ENCODE peak calls at places on chromosomes 7 and 10, in five cellular contexts. L is tibial nerve, T is retinal pigment epithelial cell, Q is WTC11, J is fibroblast of the aortic adventitia. Y is an unnamed sample.

GRCh38 chr10:129090618-129091366 is 376.2 kb upstream of the MGMT start:
- DNase-seq in L (no peak), T (no peak), Q (no peak), J (peak; percentile 34), Y (no peak)

GRCh38 chr7:78167825-78168224 is 369.3 kb downstream of the PHTF2 start:
- DNase-seq in L (no peak), T (no peak), Q (no peak), J (no peak), Y (no peak)

GRCh38 chr10:110163841-110164240 is 43.6 kb upstream of the MXI1 start:
- DNase-seq in L (no peak), T (no peak), Q (no peak), J (no peak), Y (no peak)

GRCh38 chr7:129612112-129613015 is 844 bp downstream of the NRF1 start:
- DNase-seq in L (peak; percentile 33), T (no peak), Q (peak; percentile 31), J (peak; percentile 61), Y (peak; percentile 60)

GRCh38 chr10:128211953-128212727 is 85.9 kb upstream of the MKI67 start:
- DNase-seq in L (peak; percentile 59), T (peak; percentile 9), Q (peak; percentile 91), J (peak; percentile 31), Y (peak; percentile 84)

GRCh38 chr7:27961255-27961654 is 219.3 kb downstream of the JAZF1 start:
- DNase-seq in L (no peak), T (no peak), Q (no peak), J (no peak), Y (no peak)

GRCh38 chr7:101402835-101403234 is 40.2 kb downstream of the COL26A1 start:
- DNase-seq in L (no peak), T (no peak), Q (no peak), J (no peak), Y (no peak)

GRCh38 chr10:121032460-121032859 is 181.3 kb downstream of the WDR11 start:
- DNase-seq in L (no peak), T (no peak), Q (no peak), J (no peak), Y (peak; percentile 2)

GRCh38 chr10:28276384-28276783 is 26.5 kb downstream of the MPP7 start:
- DNase-seq in L (no peak), T (no peak), Q (no peak), J (no peak), Y (no peak)

GRCh38 chr7:4025211-4025610 is 656.9 kb upstream of the FOXK1 start:
- DNase-seq in L (no peak), T (no peak), Q (no peak), J (no peak), Y (no peak)

GRCh38 chr10:33965795-33966581 is 631.5 kb upstream of the NRP1 start:
- DNase-seq in L (no peak), T (no peak), Q (no peak), J (no peak), Y (no peak)

GRCh38 chr10:48266528-48266927 is 8.0 kb downstream of the FRMPD2 start:
- DNase-seq in L (no peak), T (no peak), Q (no peak), J (no peak), Y (peak; percentile 39)

GRCh38 chr7:65453631-65454030 is 80.0 kb downstream of the ZNF92 start:
- DNase-seq in L (no peak), T (no peak), Q (no peak), J (no peak), Y (no peak)

GRCh38 chr10:109889867-109890266 is 33.4 kb downstream of the XPNPEP1 start:
- DNase-seq in L (no peak), T (no peak), Q (no peak), J (peak; percentile 80), Y (no peak)

GRCh38 chr7:34249192-34249591 is 343.9 kb downstream of the BMPER start:
- DNase-seq in L (no peak), T (no peak), Q (no peak), J (no peak), Y (no peak)

GRCh38 chr10:118374404-118374803 is 32.3 kb upstream of the FAM204A start:
- DNase-seq in L (no peak), T (no peak), Q (no peak), J (no peak), Y (no peak)

GRCh38 chr10:69873141-69873540 is 71.4 kb downstream of the COL13A1 start:
- DNase-seq in L (no peak), T (no peak), Q (no peak), J (no peak), Y (no peak)

GRCh38 chr10:113562693-113563092 is 9.8 kb downstream of the HABP2 start:
- DNase-seq in L (no peak), T (no peak), Q (no peak), J (no peak), Y (no peak)

GRCh38 chr10:114607358-114607998 is 50.6 kb downstream of the ABLIM1 start:
- DNase-seq in L (no peak), T (no peak), Q (no peak), J (peak; percentile 40), Y (no peak)

GRCh38 chr10:117663750-117664149 is 121.2 kb downstream of the EMX2 start:
- DNase-seq in L (no peak), T (peak; percentile 5), Q (no peak), J (peak; percentile 33), Y (peak; percentile 93)

GRCh38 chr10:78981970-78982281 is 86.8 kb upstream of the ZMIZ1 start:
- DNase-seq in L (no peak), T (no peak), Q (peak; percentile 23), J (no peak), Y (no peak)

GRCh38 chr10:97543025-97543546 is 29.5 kb upstream of the ANKRD2 start:
- DNase-seq in L (peak; percentile 65), T (peak; percentile 79), Q (no peak), J (peak; percentile 92), Y (no peak)

GRCh38 chr10:132848306-132848705 is 62.4 kb upstream of the NKX6-2 start:
- DNase-seq in L (peak; percentile 4), T (no peak), Q (peak; percentile 15), J (no peak), Y (no peak)

GRCh38 chr10:23445591-23445990 is 6.7 kb downstream of the OTUD1 start:
- DNase-seq in L (no peak), T (no peak), Q (no peak), J (no peak), Y (no peak)

GRCh38 chr10:101761226-101761625 is 14.7 kb downstream of the FGF8 start:
- DNase-seq in L (no peak), T (no peak), Q (no peak), J (no peak), Y (no peak)

GRCh38 chr7:126791306-126791705 is 461.4 kb downstream of the GRM8 start:
- DNase-seq in L (no peak), T (peak; percentile 56), Q (no peak), J (peak; percentile 12), Y (no peak)

GRCh38 chr7:74506329-74506724 is 52.6 kb downstream of the GTF2IRD1 start:
- DNase-seq in L (no peak), T (no peak), Q (no peak), J (no peak), Y (no peak)

DNA sequence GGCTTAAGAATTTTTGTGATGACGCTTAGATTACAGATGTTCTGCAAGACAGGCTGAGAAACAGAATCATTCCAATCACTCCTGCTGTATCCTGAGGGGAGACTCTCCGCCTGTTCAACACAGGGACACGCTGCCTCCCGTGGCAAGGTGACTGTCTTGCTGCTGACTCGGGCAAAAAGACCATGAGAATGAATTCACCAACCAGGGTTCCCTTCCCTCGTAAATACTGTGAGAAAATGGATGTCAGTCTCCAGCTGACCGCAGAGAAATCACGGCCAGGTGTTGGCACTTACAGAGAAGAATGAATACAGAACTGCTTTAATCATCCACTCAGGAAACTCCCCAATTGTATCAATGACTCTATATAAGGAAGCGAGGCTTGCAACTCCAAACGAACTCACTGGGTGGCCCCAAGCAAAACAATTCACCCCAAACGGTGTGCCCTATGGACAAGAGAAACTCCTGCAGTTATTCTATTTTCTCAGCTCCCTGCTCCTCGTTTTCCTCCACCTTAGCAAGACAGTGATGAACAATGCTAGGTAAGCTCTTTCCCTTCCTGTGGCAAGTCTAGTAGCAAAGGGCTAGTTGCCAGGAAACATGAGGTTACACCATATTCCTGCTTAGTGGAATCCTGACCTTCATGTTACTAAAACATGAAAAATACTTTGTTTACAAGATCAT is 22.8 kb downstream of the GNA12 start:
- DNase-seq in L (no peak), T (no peak), Q (no peak), J (peak; percentile 85), Y (peak; percentile 75)
- TF ChIP-seq CTCF in L (no peak), T (no peak), Q (no peak), J (no peak), Y (no peak)

DNA sequence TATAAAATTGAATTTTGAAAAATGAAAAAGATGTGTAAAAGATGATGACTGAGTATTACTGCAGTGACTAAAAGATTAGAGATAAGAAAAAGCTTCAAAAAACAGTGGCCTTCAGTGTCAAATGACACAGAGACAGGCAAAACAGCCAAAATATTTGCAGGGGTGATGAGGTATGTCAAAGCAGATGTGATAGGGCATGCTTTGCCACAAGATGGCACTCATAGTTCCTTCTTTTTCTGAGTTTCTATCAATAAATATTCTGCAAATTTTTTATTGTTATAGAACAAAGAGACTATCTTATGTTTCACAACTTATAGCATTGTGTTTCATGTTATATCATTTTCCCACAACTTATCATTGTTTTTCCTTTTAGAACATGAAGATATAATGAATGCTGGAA is 344.1 kb upstream of the HPS1 start:
- DNase-seq in L (no peak), T (no peak), Q (no peak), J (no peak), Y (peak; percentile 13)
- TF ChIP-seq CTCF in L (no peak), T (peak; percentile 43), Q (no peak), J (no peak), Y (peak; percentile 14)

DNA sequence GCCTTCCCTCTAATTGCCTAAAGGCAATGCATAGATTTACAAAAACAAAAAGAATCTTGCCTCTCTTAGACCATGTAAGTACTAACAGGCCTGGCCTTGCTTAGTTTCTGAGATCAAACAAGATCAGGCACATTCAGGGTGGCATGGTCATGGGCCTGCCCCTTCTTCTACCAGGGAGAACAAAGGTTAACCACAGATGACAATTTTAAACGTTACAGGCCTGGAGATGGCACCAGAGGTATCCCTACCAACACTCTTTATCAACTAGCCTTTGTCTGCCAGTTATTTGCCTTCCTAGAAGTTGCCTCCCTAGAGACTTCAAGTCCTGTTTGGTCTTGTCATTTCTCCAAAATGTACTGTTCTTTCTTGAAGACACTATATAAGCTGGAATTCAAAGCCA is 252.6 kb downstream of the DOCK4 start:
- DNase-seq in L (no peak), T (no peak), Q (no peak), J (peak; percentile 33), Y (peak; percentile 26)
- TF ChIP-seq CTCF in L (no peak), T (no peak), Q (no peak), J (no peak), Y (no peak)

DNA sequence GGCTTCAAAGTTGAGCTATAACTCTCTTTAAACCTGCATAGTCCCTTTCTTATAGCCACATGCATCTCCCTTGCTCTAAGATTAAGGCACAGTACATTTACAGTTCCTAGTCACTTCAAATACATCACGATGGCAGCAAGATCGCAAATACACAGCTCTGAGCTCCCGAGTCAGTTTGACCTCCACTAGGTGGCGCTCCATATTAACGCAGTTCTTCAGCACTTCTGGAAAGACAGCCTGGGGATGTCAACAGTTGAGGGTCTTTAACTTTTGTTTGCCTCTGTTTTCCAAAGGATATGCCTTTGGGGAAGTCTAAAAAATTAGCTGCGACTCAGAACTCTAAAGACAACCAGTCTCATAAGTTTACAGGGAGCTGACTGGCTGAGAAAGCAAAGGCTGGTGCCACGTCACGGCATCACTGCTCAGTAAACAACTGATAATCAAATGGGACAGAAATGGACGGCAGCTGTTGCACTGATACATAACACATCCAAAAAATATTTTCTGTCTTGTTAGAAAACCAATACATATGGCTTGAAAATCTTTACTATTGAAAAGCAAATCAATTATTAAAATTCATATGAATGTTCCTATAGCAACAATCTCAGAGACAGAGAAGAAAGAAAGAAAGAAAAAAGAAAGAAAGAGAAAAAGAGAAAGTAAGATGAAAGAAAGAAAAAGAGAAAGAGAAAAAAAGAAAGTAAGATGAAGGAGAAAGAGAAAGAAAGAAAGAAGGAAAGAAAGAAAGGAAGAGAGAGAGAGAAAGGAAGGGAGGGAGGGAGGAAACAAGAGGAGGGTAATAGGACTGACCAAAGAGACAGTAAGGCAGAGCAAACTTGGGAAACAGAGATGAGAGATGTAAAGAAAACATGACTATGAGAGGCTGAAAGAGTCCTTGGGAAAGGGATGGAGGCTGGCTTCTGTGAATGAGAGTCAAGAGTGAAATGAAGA is 458.7 kb downstream of the SORCS1 start:
- DNase-seq in L (peak; percentile 29), T (peak; percentile 12), Q (peak; percentile 68), J (peak; percentile 45), Y (peak; percentile 79)
- TF ChIP-seq CTCF in L (peak; percentile 73), T (peak; percentile 76), Q (peak; percentile 78), J (peak; percentile 48), Y (peak; percentile 82)